ENCODE peak calls at places on chromosome 13, in seven cellular contexts. G, F, J, A, L, H and Z are unnamed samples.
A peak's percentile ranks its signal among the peaks of the same experiment; 100 is the strongest.

GRCh38 chr13:38690231-38690630 is 3.4 kb downstream of the FREM2 start:
- DNase-seq in G (no peak), F (no peak), J (no peak), A (no peak), L (no peak), H (no peak), Z (no peak)

GRCh38 chr13:79522583-79522982 is 41.6 kb downstream of the NDFIP2 start:
- DNase-seq in G (no peak), F (peak; percentile 87), J (no peak), A (no peak), L (no peak), H (no peak), Z (no peak)

GRCh38 chr13:67950594-67950993 is 720.5 kb upstream of the PCDH9 start:
- DNase-seq in G (no peak), F (no peak), J (no peak), A (no peak), L (no peak), H (no peak), Z (no peak)

GRCh38 chr13:37109080-37109678 is 3.7 kb upstream of the CSNK1A1L start:
- DNase-seq in G (no peak), F (peak; percentile 68), J (no peak), A (no peak), L (no peak), H (no peak), Z (no peak)

GRCh38 chr13:48804836-48805601 is 151.3 kb downstream of the CYSLTR2 start:
- DNase-seq in G (no peak), F (no peak), J (no peak), A (no peak), L (no peak), H (no peak), Z (no peak)

GRCh38 chr13:111228262-111229144 is 91.9 kb upstream of the TEX29 start:
- DNase-seq in G (no peak), F (peak; percentile 98), J (no peak), A (no peak), L (no peak), H (no peak), Z (peak; percentile 68)

GRCh38 chr13:49308104-49308875 is 60.6 kb downstream of the CDADC1 start:
- DNase-seq in G (no peak), F (peak; percentile 22), J (peak; percentile 93), A (no peak), L (no peak), H (peak; percentile 85), Z (peak; percentile 87)

GRCh38 chr13:18944501-18945068 is 237.0 kb downstream of the TUBA3C start:
- DNase-seq in G (no peak), F (no peak), J (no peak), A (no peak), L (no peak), H (no peak), Z (no peak)

GRCh38 chr13:81395368-81395767 is 1054.4 kb upstream of the SPRY2 start:
- DNase-seq in G (no peak), F (no peak), J (no peak), A (no peak), L (no peak), H (no peak), Z (peak; percentile 19)

GRCh38 chr13:75469087-75469486 is 12.9 kb downstream of the TBC1D4 start:
- DNase-seq in G (no peak), F (no peak), J (no peak), A (no peak), L (no peak), H (no peak), Z (peak; percentile 13)

GRCh38 chr13:47215741-47216140 is 318.9 kb upstream of the HTR2A start:
- DNase-seq in G (no peak), F (peak; percentile 88), J (no peak), A (no peak), L (no peak), H (no peak), Z (peak; percentile 73)

GRCh38 chr13:84651288-84651687 is 769.0 kb upstream of the SLITRK1 start:
- DNase-seq in G (no peak), F (peak; percentile 91), J (no peak), A (no peak), L (no peak), H (no peak), Z (no peak)

GRCh38 chr13:25908390-25908789 is 143.4 kb downstream of the SHISA2 start:
- DNase-seq in G (no peak), F (no peak), J (no peak), A (no peak), L (no peak), H (no peak), Z (no peak)

GRCh38 chr13:42068886-42069285 is 20.4 kb downstream of the DGKH start:
- DNase-seq in G (no peak), F (no peak), J (no peak), A (no peak), L (no peak), H (no peak), Z (no peak)

GRCh38 chr13:36337938-36338337 is 8.3 kb downstream of the SPART start:
- DNase-seq in G (no peak), F (no peak), J (no peak), A (no peak), L (no peak), H (no peak), Z (no peak)

GRCh38 chr13:40168425-40169155 is 497.9 kb downstream of the FOXO1 start:
- DNase-seq in G (no peak), F (no peak), J (no peak), A (no peak), L (no peak), H (no peak), Z (no peak)

GRCh38 chr13:21330126-21330861 is 128.8 kb downstream of the ZDHHC20 start:
- DNase-seq in G (no peak), F (peak; percentile 8), J (no peak), A (no peak), L (no peak), H (no peak), Z (no peak)
- H3K27me3 ChIP-seq in G (no peaks in the 10 kb centered on the region), F (no peaks in the 10 kb centered on the region), J (no peaks in the 10 kb centered on the region), A (no peaks in the 10 kb centered on the region), L (no peaks in the 10 kb centered on the region), H (no peaks in the 10 kb centered on the region), Z (no peaks in the 10 kb centered on the region)

DNA sequence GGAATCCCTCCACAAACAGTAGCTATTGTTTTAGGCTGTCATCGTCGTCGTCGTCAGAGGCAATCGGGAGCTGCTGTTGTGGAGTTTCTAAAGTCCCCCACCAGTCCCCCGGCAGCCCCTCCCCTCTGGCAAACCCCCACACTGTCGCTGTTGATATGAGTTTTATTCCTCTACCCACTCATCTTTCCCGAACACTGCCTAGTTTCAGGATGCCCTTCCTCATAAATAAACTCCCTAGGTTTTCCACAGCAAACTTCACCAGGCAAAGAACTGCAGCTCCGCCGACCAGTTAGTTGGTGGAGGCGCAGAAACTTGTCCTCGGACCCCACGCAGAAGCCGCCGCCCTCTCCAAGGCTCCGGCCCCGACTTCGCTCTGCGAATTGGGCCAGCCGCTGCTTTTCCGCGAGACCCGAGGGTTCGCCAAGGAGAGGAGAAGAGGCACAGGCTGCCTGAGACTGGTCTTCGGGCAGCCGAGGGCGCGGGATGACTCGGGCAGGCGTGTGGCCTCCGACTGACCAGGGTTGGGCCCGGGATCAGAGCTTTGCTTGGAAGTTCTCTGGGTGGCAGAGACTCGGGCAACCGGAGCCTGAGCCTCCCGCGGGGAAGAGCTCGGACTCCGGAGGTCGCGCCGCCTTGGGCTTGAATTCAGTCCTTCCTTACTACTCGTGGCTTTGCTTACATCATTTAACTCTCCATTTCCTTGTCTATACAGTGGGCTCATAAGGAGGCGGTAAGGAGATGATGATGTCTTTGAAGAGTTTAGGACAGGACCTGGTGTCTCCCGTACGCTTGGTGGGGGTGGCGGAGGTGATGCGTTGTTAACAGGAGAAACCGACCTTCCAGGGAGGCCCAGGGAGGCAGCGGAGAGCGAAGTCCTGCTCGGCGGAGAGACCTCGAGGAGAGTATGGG is 7.9 kb downstream of the PDX1 start:
- DNase-seq in G (no peak), F (no peak), J (no peak), A (no peak), L (no peak), H (no peak), Z (no peak)
- H3K27me3 ChIP-seq in G (peaks cover 90% of the 10 kb centered on the region), F (peaks cover 84% of the 10 kb centered on the region), J (peaks cover 58% of the 10 kb centered on the region), A (peaks cover 75% of the 10 kb centered on the region), L (peaks cover 40% of the 10 kb centered on the region), H (peaks cover 100% of the 10 kb centered on the region), Z (peaks cover 24% of the 10 kb centered on the region)

DNA sequence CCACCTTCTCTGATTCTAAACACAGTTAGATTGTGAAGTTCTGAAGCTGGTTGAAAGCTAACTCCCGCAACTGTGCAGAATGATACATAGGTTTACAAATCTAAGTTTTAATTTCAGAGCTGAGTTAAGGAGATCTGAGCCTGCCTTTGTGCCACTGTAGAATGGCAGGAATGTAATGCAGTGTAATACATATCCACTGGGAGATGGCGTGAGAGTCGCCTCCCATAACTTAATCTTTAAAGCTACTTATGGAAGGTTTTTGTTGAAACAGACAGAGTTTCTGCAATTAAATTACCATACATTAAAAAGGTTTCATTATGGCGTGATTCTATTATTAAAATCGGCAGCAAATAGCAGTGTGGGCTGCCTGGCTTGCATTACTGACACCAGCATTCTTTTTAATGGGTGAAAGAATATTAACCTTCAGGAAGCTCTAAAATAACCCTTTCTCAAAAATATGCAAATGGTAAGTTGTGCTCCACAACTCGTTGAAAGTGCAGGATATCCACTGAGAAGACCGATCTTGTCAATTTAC is 257.4 kb downstream of the OLFM4 start:
- DNase-seq in G (no peak), F (no peak), J (no peak), A (no peak), L (no peak), H (no peak), Z (no peak)
- H3K27me3 ChIP-seq in G (no peaks in the 10 kb centered on the region), F (no peaks in the 10 kb centered on the region), J (no peaks in the 10 kb centered on the region), A (no peaks in the 10 kb centered on the region), L (no peaks in the 10 kb centered on the region), H (no peaks in the 10 kb centered on the region), Z (no peaks in the 10 kb centered on the region)

GRCh38 chr13:112724788-112725345 is 35.0 kb downstream of the ATP11A start:
- DNase-seq in G (no peak), F (no peak), J (no peak), A (peak; percentile 81), L (no peak), H (no peak), Z (no peak)

GRCh38 chr13:112727581-112727980 is 37.7 kb downstream of the ATP11A start:
- DNase-seq in G (no peak), F (no peak), J (no peak), A (no peak), L (no peak), H (no peak), Z (no peak)

GRCh38 chr13:112728375-112729126 is 38.7 kb downstream of the ATP11A start:
- DNase-seq in G (no peak), F (no peak), J (no peak), A (no peak), L (no peak), H (no peak), Z (no peak)

GRCh38 chr13:112725346-112726017 is 35.6 kb downstream of the ATP11A start:
- DNase-seq in G (no peak), F (no peak), J (no peak), A (peak; percentile 94), L (peak; percentile 3), H (no peak), Z (no peak)

DNA sequence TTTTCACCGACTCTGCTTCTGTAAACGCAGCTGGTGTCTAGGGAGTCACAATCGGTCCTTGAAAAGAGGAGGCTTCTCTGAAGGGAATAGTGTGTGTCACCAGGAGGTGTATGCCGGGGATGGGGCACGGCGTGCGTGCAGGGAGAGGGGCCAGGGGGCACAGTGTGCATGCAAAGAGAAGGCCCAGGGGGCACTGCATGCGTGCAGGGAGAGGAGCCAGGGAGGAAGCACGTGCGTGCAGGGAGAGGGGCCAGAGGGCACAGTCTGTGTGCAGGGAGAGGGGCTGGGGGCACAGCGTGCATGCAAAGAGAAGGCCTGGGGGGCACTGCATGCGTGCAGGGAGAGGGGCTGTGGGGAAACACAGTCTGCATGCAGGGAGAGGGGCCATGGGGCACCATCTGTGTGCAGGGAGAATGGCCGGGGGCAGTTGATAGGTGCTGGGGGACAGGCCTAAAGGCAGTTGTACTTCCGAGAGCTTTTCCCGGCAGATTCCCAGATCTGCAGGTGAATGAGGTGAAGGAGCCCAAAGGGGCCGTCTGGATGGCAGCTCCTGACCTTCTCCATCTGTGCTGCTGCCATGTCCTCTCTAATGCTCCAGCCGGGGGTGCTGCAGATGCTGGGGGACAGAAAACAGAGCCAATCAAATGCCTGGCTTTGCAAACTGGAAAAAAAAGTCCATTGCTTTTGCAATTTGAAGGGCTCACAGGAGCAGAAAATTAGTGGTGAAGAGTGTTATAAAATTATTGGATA is 36.4 kb downstream of the ATP11A start:
- DNase-seq in G (no peak), F (no peak), J (no peak), A (no peak), L (no peak), H (no peak), Z (no peak)
- H3K27me3 ChIP-seq in G (no peaks in the 10 kb centered on the region), F (no peaks in the 10 kb centered on the region), J (no peaks in the 10 kb centered on the region), A (no peaks in the 10 kb centered on the region), L (no peaks in the 10 kb centered on the region), H (no peaks in the 10 kb centered on the region), Z (no peaks in the 10 kb centered on the region)